ENCODE peak calls at places on chromosomes 1 and 21, in ten cellular contexts. N is kidney tubule cell; C is tibial nerve; P is left ventricle myocardium superior; H is Peyer's patch; B is hepatic stellate cell; Q is substantia nigra; G is stimulated activated CD8-positive, alpha-beta memory T cell treated with anti-CD3 and anti-CD28 coated beads, Interleukin-15, amount 100 ng/mL, for 24 hours; J is memory B cell; L is cardiac septum. S is an unnamed sample.

GRCh38 chr1:155698382-155699038 is 9.6 kb downstream of the DAP3 start:
- DNase-seq in Q (no peak), B (no peak), N (peak; percentile 60), P (no peak), C (no peak), L (no peak), G (no peak), J (no peak), H (no peak), S (peak; percentile 45)

GRCh38 chr1:91349524-91349923 is 55.1 kb downstream of the HFM1 start:
- DNase-seq in N (no peak), G (no peak), Q (no peak), H (no peak), B (no peak), C (no peak), L (no peak), P (no peak), J (no peak), S (no peak)

GRCh38 chr1:109909531-109909930 is 1.1 kb upstream of the CSF1 start:
- DNase-seq in H (no peak), L (no peak), C (no peak), B (no peak), Q (no peak), G (no peak), J (no peak), P (no peak), N (peak; percentile 59), S (no peak)

GRCh38 chr1:201552941-201553341 is 14.0 kb downstream of the NAV1 start:
- DNase-seq in P (no peak), C (no peak), N (peak; percentile 90), L (no peak), Q (peak; percentile 45), B (no peak), G (no peak), J (no peak), H (no peak), S (peak; percentile 71)

GRCh38 chr21:43986544-43987451 is 25.3 kb upstream of the TRAPPC10 start:
- DNase-seq in C (no peak), P (no peak), Q (peak; percentile 39), B (no peak), N (no peak), J (no peak), G (no peak), H (no peak), L (no peak), S (no peak)

GRCh38 chr1:9048551-9048950 is 20.9 kb downstream of the SLC2A5 start:
- DNase-seq in B (no peak), P (no peak), Q (no peak), L (no peak), G (no peak), H (no peak), C (no peak), J (no peak), N (no peak), S (no peak)

GRCh38 chr1:1361982-1362423 is 3.6 kb upstream of the MXRA8 start:
- DNase-seq in N (peak; percentile 54), Q (no peak), L (no peak), P (peak; percentile 76), G (no peak), H (peak; percentile 51), J (no peak), B (peak; percentile 86), C (no peak), S (peak; percentile 79)

GRCh38 chr1:43207229-43207853 is 35.2 kb downstream of the CFAP57 start:
- DNase-seq in H (no peak), L (no peak), J (no peak), G (no peak), Q (no peak), N (no peak), C (no peak), B (no peak), P (no peak), S (peak; percentile 22)

GRCh38 chr1:213538251-213538650 is 449.5 kb upstream of the PROX1 start:
- DNase-seq in H (no peak), L (no peak), G (no peak), Q (no peak), B (no peak), N (no peak), J (no peak), P (no peak), C (no peak), S (no peak)

GRCh38 chr1:156740679-156741612 is at the start of gene MRPL24:
- DNase-seq in L (peak; percentile 99), H (peak; percentile 96), C (peak; percentile 95), G (peak; percentile 81), J (peak; percentile 86), P (peak; percentile 97), B (peak; percentile 96), Q (peak; percentile 98), N (peak; percentile 100), S (peak; percentile 99)

GRCh38 chr1:207454046-207454964 is at the start of gene CR2:
- DNase-seq in L (peak; percentile 73), C (no peak), P (peak; percentile 39), Q (peak; percentile 29), G (peak; percentile 5), H (peak; percentile 59), N (peak; percentile 37), B (no peak), J (peak; percentile 71), S (no peak)

GRCh38 chr1:220012259-220012658 is 34.0 kb downstream of the EPRS1 start:
- DNase-seq in J (no peak), Q (no peak), G (no peak), C (no peak), P (no peak), B (no peak), L (no peak), H (no peak), N (no peak), S (peak; percentile 19)

GRCh38 chr1:99784143-99784542 is 17.7 kb upstream of the FRRS1 start:
- DNase-seq in C (no peak), G (no peak), N (no peak), P (no peak), L (no peak), H (no peak), J (no peak), Q (no peak), B (no peak), S (no peak)

GRCh38 chr1:42125552-42125951 is 27.7 kb upstream of the GUCA2B start:
- DNase-seq in C (no peak), Q (no peak), B (no peak), G (no peak), L (no peak), H (no peak), P (no peak), N (no peak), J (no peak), S (no peak)

GRCh38 chr1:46174448-46175231 is at the start of gene TSPAN1:
- DNase-seq in C (no peak), P (peak; percentile 48), Q (no peak), N (peak; percentile 52), H (no peak), B (peak; percentile 66), G (no peak), J (no peak), L (no peak), S (no peak)

GRCh38 chr1:100394286-100394685 is 42.0 kb downstream of the CDC14A start:
- DNase-seq in C (no peak), G (no peak), Q (no peak), B (no peak), P (no peak), N (no peak), J (no peak), L (no peak), H (no peak), S (no peak)

GRCh38 chr21:37072239-37072987 is 458 bp downstream of the PIGP start:
- DNase-seq in N (peak; percentile 26), L (peak; percentile 85), C (peak; percentile 50), B (peak; percentile 44), J (no peak), Q (peak; percentile 94), H (peak; percentile 84), P (peak; percentile 92), G (no peak), S (peak; percentile 86)

GRCh38 chr1:35707253-35708178 is 11.2 kb downstream of the C1orf216 start:
- DNase-seq in Q (peak; percentile 43), L (no peak), H (peak; percentile 70), N (no peak), J (peak; percentile 30), B (peak; percentile 36), P (peak; percentile 46), G (no peak), C (no peak), S (no peak)

GRCh38 chr1:8416857-8417256 is 98.9 kb downstream of the SLC45A1 start:
- DNase-seq in L (no peak), C (no peak), Q (no peak), P (no peak), H (no peak), B (no peak), G (no peak), J (no peak), N (peak; percentile 29), S (no peak)

GRCh38 chr1:115452600-115453329 is 114.7 kb upstream of the NGF start:
- DNase-seq in P (no peak), B (no peak), N (peak; percentile 79), H (no peak), L (no peak), J (no peak), Q (no peak), C (no peak), G (no peak), S (no peak)

GRCh38 chr1:110250749-110251148 is 40.6 kb downstream of the KCNC4 start:
- DNase-seq in C (no peak), J (no peak), L (no peak), B (no peak), Q (no peak), N (no peak), G (no peak), H (no peak), P (no peak), S (no peak)

GRCh38 chr1:184827600-184828368 is 73.1 kb upstream of the EDEM3 start:
- DNase-seq in H (no peak), P (no peak), C (no peak), B (peak; percentile 57), L (no peak), G (no peak), N (peak; percentile 83), J (no peak), Q (no peak), S (peak; percentile 80)